ENCODE peak calls at places on chromosome 22, in five cellular contexts. G is kidney epithelial cell, Y is sigmoid colon, Z is Caco-2, I is astrocyte of the spinal cord. W is an unnamed sample.

GRCh38 chr22:37455896-37456295 is 28.6 kb upstream of the ELFN2 start:
- DNase-seq in G (no peak), Y (no peak), Z (no peak), I (no peak), W (no peak)

GRCh38 chr22:40449676-40450035 is 79.3 kb downstream of the SGSM3 start:
- DNase-seq in G (no peak), Y (no peak), Z (no peak), I (peak; percentile 57), W (no peak)

GRCh38 chr22:29152381-29153138 is 53.1 kb upstream of the EMID1 start:
- DNase-seq in G (no peak), Y (peak; percentile 69), Z (peak; percentile 22), I (peak; percentile 5), W (no peak)

GRCh38 chr22:28345304-28345703 is 334.3 kb downstream of the TTC28 start:
- DNase-seq in G (no peak), Y (no peak), Z (no peak), I (no peak), W (no peak)

GRCh38 chr22:37368058-37368457 is 59.2 kb downstream of the ELFN2 start:
- DNase-seq in G (no peak), Y (no peak), Z (no peak), I (no peak), W (no peak)

GRCh38 chr22:17896552-17896951 is 122.3 kb upstream of the BID start:
- DNase-seq in G (no peak), Y (peak; percentile 81), Z (peak; percentile 50), I (peak; percentile 33), W (peak; percentile 25)

GRCh38 chr22:35634981-35635540 is 13.2 kb upstream of the APOL6 start:
- DNase-seq in G (no peak), Y (peak; percentile 6), Z (no peak), I (no peak), W (no peak)

GRCh38 chr22:29134448-29134847 is 61.6 kb downstream of the KREMEN1 start:
- DNase-seq in G (no peak), Y (no peak), Z (no peak), I (no peak), W (no peak)

GRCh38 chr22:48748860-48749554 is 1078.7 kb downstream of the BRD1 start:
- DNase-seq in G (no peak), Y (peak; percentile 42), Z (no peak), I (no peak), W (no peak)

GRCh38 chr22:33823552-33823951 is 96.7 kb downstream of the LARGE1 start:
- DNase-seq in G (no peak), Y (no peak), Z (no peak), I (peak; percentile 3), W (no peak)

GRCh38 chr22:32911526-32911925 is 110.0 kb downstream of the TIMP3 start:
- DNase-seq in G (no peak), Y (no peak), Z (no peak), I (no peak), W (no peak)

GRCh38 chr22:47373648-47374272 is 611.3 kb downstream of the TBC1D22A start:
- DNase-seq in G (no peak), Y (no peak), Z (no peak), I (no peak), W (no peak)

GRCh38 chr22:17477401-17477833 is 85.9 kb upstream of the SLC25A18 start:
- DNase-seq in G (no peak), Y (peak; percentile 82), Z (no peak), I (no peak), W (no peak)

GRCh38 chr22:35642305-35642741 is 5.9 kb upstream of the APOL6 start:
- DNase-seq in G (no peak), Y (peak; percentile 63), Z (no peak), I (no peak), W (no peak)

GRCh38 chr22:39941661-39942060 is 18.5 kb upstream of the TMA7B start:
- DNase-seq in G (no peak), Y (no peak), Z (no peak), I (no peak), W (no peak)

GRCh38 chr22:33867118-33867863 is 53.0 kb downstream of the LARGE1 start:
- DNase-seq in G (no peak), Y (no peak), Z (peak; percentile 47), I (no peak), W (no peak)

GRCh38 chr22:46122511-46122971 is 27.8 kb upstream of the PPARA start:
- DNase-seq in G (no peak), Y (peak; percentile 88), Z (peak; percentile 75), I (no peak), W (peak; percentile 67)

GRCh38 chr22:18035740-18036139 is 11.4 kb upstream of the MICAL3 start:
- DNase-seq in G (no peak), Y (no peak), Z (no peak), I (no peak), W (no peak)

GRCh38 chr22:39664485-39665200 is 94.1 kb downstream of the CACNA1I start:
- DNase-seq in G (no peak), Y (no peak), Z (peak; percentile 63), I (no peak), W (peak; percentile 63)

GRCh38 chr22:23904855-23905254 is 10.7 kb downstream of the MIF start:
- DNase-seq in G (no peak), Y (no peak), Z (no peak), I (no peak), W (no peak)

GRCh38 chr22:25777870-25778269 is 35.9 kb downstream of the MYO18B start:
- DNase-seq in G (no peak), Y (no peak), Z (no peak), I (peak; percentile 28), W (no peak)
- TF ChIP-seq CTCF in G (peak; percentile 39), Y (no peak), Z (peak; percentile 23), I (peak; percentile 31), W (peak; percentile 24)

GRCh38 chr22:50525991-50526848 is 822 bp upstream of the SCO2 start:
- DNase-seq in G (no peak), Y (peak; percentile 88), Z (peak; percentile 83), I (peak; percentile 72), W (peak; percentile 70)
- TF ChIP-seq CTCF in G (no peak), Y (no peak), Z (no peak), I (peak; percentile 45), W (peak; percentile 69)

GRCh38 chr22:41946360-41947180 is at the start of gene CENPM:
- DNase-seq in G (peak; percentile 74), Y (peak; percentile 94), Z (peak; percentile 96), I (peak; percentile 94), W (peak; percentile 87)
- TF ChIP-seq CTCF in G (peak; percentile 35), Y (no peak), Z (peak; percentile 26), I (peak; percentile 36), W (peak; percentile 29)

DNA sequence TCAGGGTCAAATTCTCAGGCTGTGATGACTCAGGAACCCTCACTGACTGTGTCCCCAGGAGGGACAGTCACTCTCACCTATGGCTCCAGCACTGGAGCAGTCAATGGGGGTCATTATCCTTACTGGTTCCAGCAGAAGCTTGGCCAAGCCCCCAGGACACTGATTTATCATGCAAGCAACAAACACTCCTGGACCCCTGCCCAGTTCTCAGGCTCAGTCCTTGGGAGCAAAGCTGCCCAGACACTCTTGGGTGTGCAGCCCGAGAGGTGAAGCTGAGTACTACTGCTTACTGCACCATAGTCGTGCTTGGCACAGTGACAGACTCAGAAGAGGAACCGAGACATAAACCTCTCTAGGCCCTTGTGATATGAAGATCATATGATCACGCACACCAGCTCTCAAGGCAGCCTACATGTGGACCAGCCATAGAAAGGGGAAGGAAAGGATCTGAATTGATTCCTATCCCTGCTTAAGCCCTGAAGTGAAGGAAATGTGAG is 58.2 kb downstream of the ZNF280B start:
- DNase-seq in G (no peak), Y (peak; percentile 65), Z (no peak), I (no peak), W (no peak)
- TF ChIP-seq CTCF in G (no peak), Y (no peak), Z (no peak), I (no peak), W (no peak)

DNA sequence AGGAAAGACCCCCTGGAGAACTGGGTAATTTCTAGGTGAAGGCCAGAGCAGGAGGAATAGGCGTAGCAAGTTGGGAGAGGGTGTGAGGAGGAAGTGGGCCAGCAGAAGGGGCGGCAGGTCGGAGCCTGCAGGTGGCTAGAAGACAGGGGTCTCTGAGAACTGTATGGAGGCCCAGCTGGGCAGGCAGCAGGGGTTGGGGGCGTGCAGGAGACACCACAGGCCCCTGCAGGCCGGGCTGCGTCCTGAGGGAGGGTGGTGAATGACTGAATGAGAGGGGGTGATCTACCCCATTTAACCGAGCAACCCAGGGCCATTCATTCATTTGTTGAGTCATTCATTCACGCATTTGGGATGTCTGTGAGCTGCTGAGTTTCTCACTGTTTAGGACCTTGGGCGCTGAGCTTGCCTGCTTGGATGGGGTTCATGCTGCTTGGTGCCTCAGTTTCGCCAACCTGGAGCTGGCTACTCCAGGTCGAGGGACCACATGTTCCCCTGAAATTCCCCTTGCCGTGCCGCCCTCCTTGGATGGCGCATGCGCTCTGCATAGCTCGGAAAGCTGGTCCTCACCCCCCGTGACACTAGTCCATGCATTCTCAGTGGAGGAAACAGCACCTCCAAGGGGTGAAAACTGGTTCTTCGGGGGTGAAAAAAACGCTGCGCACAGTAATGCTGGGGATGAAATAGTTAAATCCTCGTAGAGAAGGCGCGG is 15.6 kb downstream of the MPPED1 start:
- DNase-seq in G (no peak), Y (no peak), Z (no peak), I (no peak), W (no peak)
- TF ChIP-seq CTCF in G (no peak), Y (no peak), Z (no peak), I (no peak), W (no peak)

DNA sequence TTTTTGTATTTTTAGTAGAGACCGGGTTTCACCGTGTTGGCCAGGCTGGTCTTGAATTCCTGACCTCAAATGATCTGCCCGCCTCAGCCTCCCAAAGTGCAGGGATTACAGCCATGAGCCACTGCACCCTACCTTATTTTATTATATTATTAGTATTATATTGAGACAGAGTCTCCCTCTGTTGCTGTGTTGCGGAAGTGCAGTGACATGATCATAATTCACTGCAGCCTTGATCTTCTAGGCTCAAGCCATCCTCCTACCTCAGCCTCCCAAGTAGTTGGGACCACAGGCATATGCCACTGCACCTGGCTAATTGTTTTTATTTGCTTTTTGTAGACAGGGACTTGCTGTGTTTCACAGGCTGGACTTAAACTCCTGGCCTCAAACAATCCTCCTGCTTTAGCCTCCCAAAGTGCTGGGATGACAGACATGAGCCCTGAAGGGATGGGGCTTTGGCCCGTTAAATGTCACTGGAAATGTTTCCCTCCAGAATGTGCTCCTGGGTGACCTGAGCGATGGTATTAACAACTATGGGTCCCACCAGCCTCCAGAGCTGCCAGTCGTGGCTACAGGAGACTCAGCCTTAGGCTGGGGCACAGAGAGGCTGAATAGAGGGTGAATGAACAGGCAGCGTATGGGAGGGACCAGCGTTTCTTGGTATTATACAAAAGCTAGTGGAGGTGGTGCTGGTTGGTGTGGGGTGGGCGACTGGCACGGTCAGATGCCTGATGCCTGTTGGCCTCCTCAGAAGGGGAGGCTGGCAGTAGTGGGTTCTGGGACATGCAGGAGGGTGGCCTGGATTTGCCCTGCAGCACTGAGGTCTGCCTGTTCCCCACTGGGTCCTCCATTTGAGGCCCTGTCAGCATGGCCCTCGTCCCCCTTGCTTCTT is 7.3 kb downstream of the TANGO2 start:
- DNase-seq in G (no peak), Y (no peak), Z (no peak), I (no peak), W (no peak)
- TF ChIP-seq CTCF in G (peak; percentile 17), Y (no peak), Z (peak; percentile 37), I (peak; percentile 42), W (peak; percentile 28)